ENCODE peak calls at places on chromosomes 6 and 20, in nine cellular contexts. One of them, this sample, is unnamed.

GRCh38 chr20:57264151-57264792 is 2.2 kb downstream of the BMP7 start:
- DNase-seq in GM10248: no peak
- DNase-seq in KG1: no peak
- DNase-seq in mucosa of gallbladder: no peak
- DNase-seq in SJSA1: no peak
- DNase-seq in stimulated activated CD4-positive, alpha-beta T cell treated with anti-CD3 and anti-CD28 coated beads, Interleukin-12 subunit alpha, Interleukin-12 subunit beta, amount 100 ng/mL, for 4 hours: peak
- DNase-seq in left lobe of liver: no peak
- DNase-seq in esophagus squamous epithelium: no peak
- DNase-seq in sigmoid colon: no peak
- DNase-seq in this sample: peak

GRCh38 chr6:170007468-170008240 is 256.2 kb downstream of the ERMARD start:
- DNase-seq in GM10248: no peak
- DNase-seq in KG1: no peak
- DNase-seq in mucosa of gallbladder: no peak
- DNase-seq in SJSA1: no peak
- DNase-seq in stimulated activated CD4-positive, alpha-beta T cell treated with anti-CD3 and anti-CD28 coated beads, Interleukin-12 subunit alpha, Interleukin-12 subunit beta, amount 100 ng/mL, for 4 hours: no peak
- DNase-seq in left lobe of liver: peak
- DNase-seq in esophagus squamous epithelium: no peak
- DNase-seq in sigmoid colon: peak
- DNase-seq in this sample: no peak

GRCh38 chr6:36963451-36964290 is 9.1 kb downstream of the PI16 start:
- DNase-seq in GM10248: peak
- DNase-seq in KG1: no peak
- DNase-seq in mucosa of gallbladder: no peak
- DNase-seq in SJSA1: no peak
- DNase-seq in stimulated activated CD4-positive, alpha-beta T cell treated with anti-CD3 and anti-CD28 coated beads, Interleukin-12 subunit alpha, Interleukin-12 subunit beta, amount 100 ng/mL, for 4 hours: no peak
- DNase-seq in left lobe of liver: no peak
- DNase-seq in esophagus squamous epithelium: no peak
- DNase-seq in sigmoid colon: no peak
- DNase-seq in this sample: no peak

GRCh38 chr6:125201961-125202729 is 48.6 kb downstream of the TPD52L1 start:
- DNase-seq in GM10248: no peak
- DNase-seq in KG1: no peak
- DNase-seq in mucosa of gallbladder: peak
- DNase-seq in SJSA1: peak
- DNase-seq in stimulated activated CD4-positive, alpha-beta T cell treated with anti-CD3 and anti-CD28 coated beads, Interleukin-12 subunit alpha, Interleukin-12 subunit beta, amount 100 ng/mL, for 4 hours: no peak
- DNase-seq in left lobe of liver: peak
- DNase-seq in esophagus squamous epithelium: no peak
- DNase-seq in sigmoid colon: peak
- DNase-seq in this sample: peak

GRCh38 chr6:36187446-36187845 is 9.1 kb upstream of the BRPF3 start:
- DNase-seq in GM10248: no peak
- DNase-seq in KG1: no peak
- DNase-seq in mucosa of gallbladder: no peak
- DNase-seq in SJSA1: no peak
- DNase-seq in stimulated activated CD4-positive, alpha-beta T cell treated with anti-CD3 and anti-CD28 coated beads, Interleukin-12 subunit alpha, Interleukin-12 subunit beta, amount 100 ng/mL, for 4 hours: no peak
- DNase-seq in left lobe of liver: no peak
- DNase-seq in esophagus squamous epithelium: no peak
- DNase-seq in sigmoid colon: no peak
- DNase-seq in this sample: no peak

GRCh38 chr6:131950767-131951575 is at the start of gene CCN2:
- DNase-seq in GM10248: peak
- DNase-seq in KG1: no peak
- DNase-seq in mucosa of gallbladder: peak
- DNase-seq in SJSA1: peak
- DNase-seq in stimulated activated CD4-positive, alpha-beta T cell treated with anti-CD3 and anti-CD28 coated beads, Interleukin-12 subunit alpha, Interleukin-12 subunit beta, amount 100 ng/mL, for 4 hours: peak
- DNase-seq in left lobe of liver: peak
- DNase-seq in esophagus squamous epithelium: no peak
- DNase-seq in sigmoid colon: peak
- DNase-seq in this sample: peak

GRCh38 chr6:145247677-145248419 is 487.5 kb downstream of the EPM2A start:
- DNase-seq in GM10248: no peak
- DNase-seq in KG1: no peak
- DNase-seq in mucosa of gallbladder: no peak
- DNase-seq in SJSA1: no peak
- DNase-seq in stimulated activated CD4-positive, alpha-beta T cell treated with anti-CD3 and anti-CD28 coated beads, Interleukin-12 subunit alpha, Interleukin-12 subunit beta, amount 100 ng/mL, for 4 hours: no peak
- DNase-seq in left lobe of liver: no peak
- DNase-seq in esophagus squamous epithelium: no peak
- DNase-seq in sigmoid colon: no peak
- DNase-seq in this sample: no peak

GRCh38 chr20:57928181-57928967 is 218.6 kb upstream of the PMEPA1 start:
- DNase-seq in GM10248: no peak
- DNase-seq in KG1: no peak
- DNase-seq in mucosa of gallbladder: no peak
- DNase-seq in SJSA1: peak
- DNase-seq in stimulated activated CD4-positive, alpha-beta T cell treated with anti-CD3 and anti-CD28 coated beads, Interleukin-12 subunit alpha, Interleukin-12 subunit beta, amount 100 ng/mL, for 4 hours: no peak
- DNase-seq in left lobe of liver: no peak
- DNase-seq in esophagus squamous epithelium: no peak
- DNase-seq in sigmoid colon: no peak
- DNase-seq in this sample: no peak

GRCh38 chr20:50510706-50511401 is 671 bp downstream of the PTPN1 start:
- DNase-seq in GM10248: no peak
- DNase-seq in KG1: no peak
- DNase-seq in mucosa of gallbladder: no peak
- DNase-seq in SJSA1: no peak
- DNase-seq in stimulated activated CD4-positive, alpha-beta T cell treated with anti-CD3 and anti-CD28 coated beads, Interleukin-12 subunit alpha, Interleukin-12 subunit beta, amount 100 ng/mL, for 4 hours: peak
- DNase-seq in left lobe of liver: no peak
- DNase-seq in esophagus squamous epithelium: no peak
- DNase-seq in sigmoid colon: no peak
- DNase-seq in this sample: no peak

GRCh38 chr20:53865905-53866786 is 204.2 kb downstream of the BCAS1 start:
- DNase-seq in GM10248: no peak
- DNase-seq in KG1: peak
- DNase-seq in mucosa of gallbladder: peak
- DNase-seq in SJSA1: peak
- DNase-seq in stimulated activated CD4-positive, alpha-beta T cell treated with anti-CD3 and anti-CD28 coated beads, Interleukin-12 subunit alpha, Interleukin-12 subunit beta, amount 100 ng/mL, for 4 hours: no peak
- DNase-seq in left lobe of liver: peak
- DNase-seq in esophagus squamous epithelium: no peak
- DNase-seq in sigmoid colon: peak
- DNase-seq in this sample: peak

This sample was measured in stomach.